ENCODE peak calls at places on chromosomes 2 and 18, in six cellular contexts. One of them, this sample, is unnamed.

GRCh38 chr2:183665403-183665802 is 541.2 kb downstream of the NUP35 start:
- DNase-seq in RKO: no peak
- DNase-seq in mucosa of gallbladder: no peak
- DNase-seq in OCI-LY7: no peak
- DNase-seq in NCI-H1417: peak; percentile 99
- DNase-seq in neural crest cell: no peak
- DNase-seq in this sample: peak; percentile 34

GRCh38 chr2:12325806-12326205 is 390.9 kb upstream of the TRIB2 start:
- DNase-seq in neural crest cell: no peak
- DNase-seq in NCI-H1417: no peak
- DNase-seq in OCI-LY7: no peak
- DNase-seq in RKO: peak; percentile 28
- DNase-seq in mucosa of gallbladder: peak; percentile 35
- DNase-seq in this sample: no peak

GRCh38 chr18:36312806-36313395 is 15.4 kb downstream of the FHOD3 start:
- DNase-seq in mucosa of gallbladder: no peak
- DNase-seq in RKO: no peak
- DNase-seq in neural crest cell: no peak
- DNase-seq in NCI-H1417: no peak
- DNase-seq in OCI-LY7: no peak
- DNase-seq in this sample: no peak

GRCh38 chr18:3151379-3152264 is 68.1 kb downstream of the MYOM1 start:
- DNase-seq in RKO: peak; percentile 42
- DNase-seq in neural crest cell: no peak
- DNase-seq in OCI-LY7: peak; percentile 59
- DNase-seq in NCI-H1417: peak; percentile 73
- DNase-seq in mucosa of gallbladder: no peak
- DNase-seq in this sample: peak; percentile 22

GRCh38 chr2:218876562-218877219 is 4.0 kb upstream of the WNT10A start:
- DNase-seq in RKO: peak; percentile 63
- DNase-seq in neural crest cell: peak; percentile 73
- DNase-seq in NCI-H1417: peak; percentile 91
- DNase-seq in mucosa of gallbladder: peak; percentile 67
- DNase-seq in OCI-LY7: peak; percentile 73
- DNase-seq in this sample: peak; percentile 93

GRCh38 chr18:6215888-6216287 is 198.8 kb downstream of the L3MBTL4 start:
- DNase-seq in neural crest cell: no peak
- DNase-seq in mucosa of gallbladder: no peak
- DNase-seq in OCI-LY7: no peak
- DNase-seq in RKO: no peak
- DNase-seq in NCI-H1417: no peak
- DNase-seq in this sample: no peak

GRCh38 chr2:73105511-73105971 is 7.2 kb downstream of the RAB11FIP5 start:
- DNase-seq in neural crest cell: no peak
- DNase-seq in OCI-LY7: no peak
- DNase-seq in NCI-H1417: no peak
- DNase-seq in RKO: no peak
- DNase-seq in mucosa of gallbladder: no peak
- DNase-seq in this sample: no peak

GRCh38 chr18:63477972-63478371 is 1.2 kb downstream of the SERPINB5 start:
- DNase-seq in OCI-LY7: no peak
- DNase-seq in neural crest cell: no peak
- DNase-seq in RKO: no peak
- DNase-seq in mucosa of gallbladder: no peak
- DNase-seq in NCI-H1417: no peak
- DNase-seq in this sample: peak; percentile 21

GRCh38 chr2:64586883-64587481 is 62.9 kb downstream of the AFTPH start:
- DNase-seq in mucosa of gallbladder: no peak
- DNase-seq in RKO: peak; percentile 67
- DNase-seq in neural crest cell: no peak
- DNase-seq in NCI-H1417: peak; percentile 81
- DNase-seq in OCI-LY7: peak; percentile 65
- DNase-seq in this sample: peak; percentile 38

GRCh38 chr2:708667-709066 is 31.5 kb upstream of the TMEM18 start:
- DNase-seq in OCI-LY7: no peak
- DNase-seq in mucosa of gallbladder: no peak
- DNase-seq in NCI-H1417: no peak
- DNase-seq in neural crest cell: no peak
- DNase-seq in RKO: no peak
- DNase-seq in this sample: no peak

GRCh38 chr2:168138369-168138768 is 109.0 kb downstream of the STK39 start:
- DNase-seq in NCI-H1417: no peak
- DNase-seq in RKO: no peak
- DNase-seq in neural crest cell: peak; percentile 18
- DNase-seq in mucosa of gallbladder: no peak
- DNase-seq in OCI-LY7: no peak
- DNase-seq in this sample: peak; percentile 15

GRCh38 chr2:224126459-224126858 is 87.4 kb upstream of the SERPINE2 start:
- DNase-seq in NCI-H1417: no peak
- DNase-seq in RKO: no peak
- DNase-seq in OCI-LY7: no peak
- DNase-seq in neural crest cell: no peak
- DNase-seq in mucosa of gallbladder: no peak
- DNase-seq in this sample: no peak

GRCh38 chr2:233817305-233817980 is 36.9 kb downstream of the HJURP start:
- DNase-seq in neural crest cell: no peak
- DNase-seq in NCI-H1417: no peak
- DNase-seq in mucosa of gallbladder: no peak
- DNase-seq in RKO: no peak
- DNase-seq in OCI-LY7: no peak
- DNase-seq in this sample: no peak

GRCh38 chr2:216645636-216645950 is 12.4 kb downstream of the IGFBP2 start:
- DNase-seq in mucosa of gallbladder: no peak
- DNase-seq in OCI-LY7: no peak
- DNase-seq in neural crest cell: no peak
- DNase-seq in NCI-H1417: no peak
- DNase-seq in RKO: no peak
- DNase-seq in this sample: no peak

GRCh38 chr2:30232027-30232800 is 880 bp downstream of the LBH start:
- DNase-seq in RKO: no peak
- DNase-seq in NCI-H1417: peak; percentile 87
- DNase-seq in mucosa of gallbladder: no peak
- DNase-seq in neural crest cell: peak; percentile 44
- DNase-seq in OCI-LY7: peak; percentile 24
- DNase-seq in this sample: peak; percentile 88

GRCh38 chr2:88614497-88615157 is 12.6 kb downstream of the EIF2AK3 start:
- DNase-seq in neural crest cell: no peak
- DNase-seq in mucosa of gallbladder: no peak
- DNase-seq in OCI-LY7: no peak
- DNase-seq in NCI-H1417: no peak
- DNase-seq in RKO: no peak
- DNase-seq in this sample: no peak

GRCh38 chr2:36653967-36654694 is 42.4 kb upstream of the VIT start:
- DNase-seq in NCI-H1417: no peak
- DNase-seq in OCI-LY7: no peak
- DNase-seq in RKO: no peak
- DNase-seq in mucosa of gallbladder: no peak
- DNase-seq in neural crest cell: no peak
- DNase-seq in this sample: no peak

GRCh38 chr2:102420290-102420689 is 2.7 kb upstream of the IL18RAP start:
- DNase-seq in NCI-H1417: no peak
- DNase-seq in mucosa of gallbladder: no peak
- DNase-seq in OCI-LY7: no peak
- DNase-seq in neural crest cell: no peak
- DNase-seq in RKO: no peak
- DNase-seq in this sample: no peak

GRCh38 chr2:38613126-38613848 is 10.6 kb upstream of the HNRNPLL start:
- DNase-seq in neural crest cell: no peak
- DNase-seq in mucosa of gallbladder: no peak
- DNase-seq in OCI-LY7: no peak
- DNase-seq in NCI-H1417: no peak
- DNase-seq in RKO: no peak
- DNase-seq in this sample: no peak

GRCh38 chr2:241855245-241855887 is 3.3 kb downstream of the PDCD1 start:
- DNase-seq in mucosa of gallbladder: no peak
- DNase-seq in NCI-H1417: no peak
- DNase-seq in OCI-LY7: no peak
- DNase-seq in neural crest cell: no peak
- DNase-seq in RKO: no peak
- DNase-seq in this sample: no peak

GRCh38 chr2:19020144-19021099 is 338.0 kb downstream of the OSR1 start:
- DNase-seq in neural crest cell: no peak
- DNase-seq in mucosa of gallbladder: no peak
- DNase-seq in RKO: no peak
- DNase-seq in NCI-H1417: no peak
- DNase-seq in OCI-LY7: no peak
- DNase-seq in this sample: no peak

GRCh38 chr2:159211447-159212396 is 74.8 kb downstream of the WDSUB1 start:
- DNase-seq in NCI-H1417: no peak
- DNase-seq in neural crest cell: no peak
- DNase-seq in mucosa of gallbladder: no peak
- DNase-seq in RKO: no peak
- DNase-seq in OCI-LY7: no peak
- DNase-seq in this sample: peak; percentile 39

GRCh38 chr2:141557329-141558098 is 573.3 kb downstream of the LRP1B start:
- DNase-seq in RKO: peak; percentile 92
- DNase-seq in OCI-LY7: no peak
- DNase-seq in NCI-H1417: no peak
- DNase-seq in mucosa of gallbladder: no peak
- DNase-seq in neural crest cell: no peak
- DNase-seq in this sample: no peak